ENCODE peak calls at places on chromosomes 16 and 17, in eight cellular contexts. M is PC-3, U is mesenchymal stem cell, C is IMR-90, Z is MM.1S, I is fibroblast of lung, A is SK-N-SH, D is neural progenitor cell. B is an unnamed sample. For H3K36me3, the result is how much of the 10 kb centered on the place peaks cover.

GRCh38 chr17:70913086-70913485 is 743.8 kb downstream of the KCNJ2 start:
- DNase-seq in M (no peak), U (no peak), C (peak), Z (no peak), I (peak), A (no peak), D (no peak), B (no peak)

GRCh38 chr17:78885956-78886355 is 17.0 kb downstream of the CEP295NL start:
- DNase-seq in M (peak), U (no peak), C (no peak), Z (no peak), I (no peak), A (peak), D (no peak), B (peak)

GRCh38 chr17:58813712-58814111 is 58.1 kb downstream of the PPM1E start:
- DNase-seq in M (no peak), U (no peak), C (no peak), Z (no peak), I (no peak), A (no peak), D (no peak), B (no peak)

GRCh38 chr17:6494239-6494941 is 50.1 kb downstream of the PIMREG start:
- DNase-seq in M (no peak), U (no peak), C (no peak), Z (no peak), I (peak), A (no peak), D (no peak), B (no peak)

GRCh38 chr17:29918922-29919856 is 10.8 kb downstream of the SSH2 start:
- DNase-seq in M (peak), U (peak), C (peak), Z (no peak), I (peak), A (no peak), D (no peak), B (no peak)

GRCh38 chr17:66343531-66344078 is 41.2 kb downstream of the PRKCA start:
- DNase-seq in M (peak), U (no peak), C (no peak), Z (no peak), I (peak), A (no peak), D (no peak), B (no peak)

GRCh38 chr16:4142268-4142667 is 26.0 kb upstream of the ADCY9 start:
- DNase-seq in M (no peak), U (no peak), C (no peak), Z (no peak), I (no peak), A (no peak), D (no peak), B (no peak)

GRCh38 chr17:28743243-28744103 is at the start of gene TRAF4:
- DNase-seq in M (peak), U (peak), C (peak), Z (peak), I (peak), A (peak), D (peak), B (peak)

GRCh38 chr16:66524601-66525164 is 25.2 kb downstream of the TK2 start:
- DNase-seq in M (no peak), U (no peak), C (no peak), Z (peak), I (no peak), A (no peak), D (no peak), B (no peak)

GRCh38 chr17:75064867-75065561 is 18.0 kb downstream of the KCTD2 start:
- DNase-seq in M (no peak), U (no peak), C (no peak), Z (no peak), I (no peak), A (no peak), D (peak), B (peak)

GRCh38 chr17:75063201-75063600 is 16.2 kb downstream of the KCTD2 start:
- DNase-seq in M (no peak), U (no peak), C (no peak), Z (no peak), I (no peak), A (no peak), D (no peak), B (peak)

GRCh38 chr17:75064460-75064859 is 17.4 kb downstream of the KCTD2 start:
- DNase-seq in M (no peak), U (no peak), C (no peak), Z (no peak), I (no peak), A (no peak), D (no peak), B (peak)

GRCh38 chr17:75064040-75064439 is 17.0 kb downstream of the KCTD2 start:
- DNase-seq in M (no peak), U (no peak), C (no peak), Z (no peak), I (no peak), A (no peak), D (no peak), B (peak)

GRCh38 chr17:75063626-75064025 is 16.6 kb downstream of the KCTD2 start:
- DNase-seq in M (no peak), U (no peak), C (no peak), Z (no peak), I (no peak), A (no peak), D (no peak), B (no peak)
- H3K36me3 ChIP-seq in M (under half), U (half or more), C (under half), Z (under half), I (under half), A (half or more), D (under half), B (under half)

GRCh38 chr17:3986270-3986938 is 22.2 kb upstream of the ATP2A3 start:
- DNase-seq in M (no peak), U (no peak), C (no peak), Z (peak), I (no peak), A (peak), D (no peak), B (peak)
- H3K4me2 ChIP-seq in M (no peak), U (no peak), C (no peak), Z (no peak), I (no peak), A (no peak), D (no peak), B (no peak)

GRCh38 chr17:46930083-46930482 is 7.1 kb downstream of the GOSR2 start:
- DNase-seq in M (no peak), U (no peak), C (no peak), Z (no peak), I (no peak), A (no peak), D (no peak), B (no peak)
- H3K36me3 ChIP-seq in M (half or more), U (under half), C (under half), Z (under half), I (under half), A (half or more), D (under half), B (half or more)

GRCh38 chr16:79571753-79572544 is 28.6 kb downstream of the MAF start:
- DNase-seq in M (no peak), U (no peak), C (no peak), Z (no peak), I (no peak), A (no peak), D (peak), B (no peak)
- H3K4me2 ChIP-seq in M (no peak), U (no peak), C (no peak), Z (no peak), I (peak), A (no peak), D (peak), B (peak)

GRCh38 chr17:80311216-80311827 is 50.7 kb downstream of the RNF213 start:
- DNase-seq in M (no peak), U (no peak), C (no peak), Z (no peak), I (no peak), A (no peak), D (no peak), B (no peak)
- H3K36me3 ChIP-seq in M (under half), U (half or more), C (half or more), Z (under half), I (under half), A (under half), D (under half), B (half or more)

GRCh38 chr17:50424246-50425000 is 1.6 kb upstream of the ACSF2 start:
- DNase-seq in M (no peak), U (peak), C (no peak), Z (no peak), I (no peak), A (no peak), D (no peak), B (peak)
- H3K4me2 ChIP-seq in M (peak), U (no peak), C (peak), Z (no peak), I (no peak), A (peak), D (no peak), B (peak)

GRCh38 chr16:1665829-1666228 is 12.2 kb upstream of the JPT2 start:
- DNase-seq in M (no peak), U (no peak), C (no peak), Z (no peak), I (no peak), A (no peak), D (no peak), B (peak)
- H3K36me3 ChIP-seq in M (under half), U (half or more), C (half or more), Z (under half), I (under half), A (half or more), D (under half), B (half or more)

DNA sequence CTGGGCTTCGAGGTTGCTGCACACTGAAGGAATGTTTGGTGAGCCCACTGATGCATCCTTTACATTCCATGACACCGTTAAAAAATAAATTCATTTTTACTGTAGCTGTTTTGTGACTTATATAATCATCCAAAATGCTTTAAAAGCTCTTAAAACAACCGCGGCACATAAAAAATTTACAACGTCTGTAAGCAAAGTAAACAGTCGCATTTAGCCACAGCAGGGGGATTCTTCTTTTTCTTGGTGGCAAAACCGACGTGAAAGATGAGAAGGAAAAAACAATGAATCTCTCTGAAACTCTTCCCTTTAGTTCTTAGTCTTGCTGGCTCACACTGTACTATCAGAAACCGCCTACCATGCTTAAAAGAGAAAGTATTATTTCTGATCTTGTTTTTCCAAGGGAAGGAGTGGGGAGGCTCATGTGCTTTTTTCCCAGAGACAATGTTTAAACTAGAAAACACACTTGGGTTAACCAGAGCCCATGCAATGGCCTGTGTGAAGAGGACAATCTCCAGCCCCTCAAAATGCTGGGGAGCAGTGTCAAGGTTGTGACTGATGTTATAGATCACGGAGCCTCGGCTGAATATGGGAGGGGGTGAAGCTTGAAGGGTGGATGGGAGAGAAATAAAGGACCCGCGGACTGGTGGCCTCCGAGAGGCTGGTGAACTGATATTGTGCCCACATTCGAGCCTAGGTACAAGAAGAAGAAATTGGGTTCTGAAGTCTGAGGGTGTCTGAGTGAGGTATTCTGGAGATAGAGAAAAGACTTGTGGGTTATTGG is 91.1 kb downstream of the IRF8 start:
- DNase-seq in M (no peak), U (no peak), C (no peak), Z (no peak), I (no peak), A (no peak), D (no peak), B (peak)
- H3K4me2 ChIP-seq in M (no peak), U (no peak), C (no peak), Z (no peak), I (no peak), A (no peak), D (no peak), B (no peak)

DNA sequence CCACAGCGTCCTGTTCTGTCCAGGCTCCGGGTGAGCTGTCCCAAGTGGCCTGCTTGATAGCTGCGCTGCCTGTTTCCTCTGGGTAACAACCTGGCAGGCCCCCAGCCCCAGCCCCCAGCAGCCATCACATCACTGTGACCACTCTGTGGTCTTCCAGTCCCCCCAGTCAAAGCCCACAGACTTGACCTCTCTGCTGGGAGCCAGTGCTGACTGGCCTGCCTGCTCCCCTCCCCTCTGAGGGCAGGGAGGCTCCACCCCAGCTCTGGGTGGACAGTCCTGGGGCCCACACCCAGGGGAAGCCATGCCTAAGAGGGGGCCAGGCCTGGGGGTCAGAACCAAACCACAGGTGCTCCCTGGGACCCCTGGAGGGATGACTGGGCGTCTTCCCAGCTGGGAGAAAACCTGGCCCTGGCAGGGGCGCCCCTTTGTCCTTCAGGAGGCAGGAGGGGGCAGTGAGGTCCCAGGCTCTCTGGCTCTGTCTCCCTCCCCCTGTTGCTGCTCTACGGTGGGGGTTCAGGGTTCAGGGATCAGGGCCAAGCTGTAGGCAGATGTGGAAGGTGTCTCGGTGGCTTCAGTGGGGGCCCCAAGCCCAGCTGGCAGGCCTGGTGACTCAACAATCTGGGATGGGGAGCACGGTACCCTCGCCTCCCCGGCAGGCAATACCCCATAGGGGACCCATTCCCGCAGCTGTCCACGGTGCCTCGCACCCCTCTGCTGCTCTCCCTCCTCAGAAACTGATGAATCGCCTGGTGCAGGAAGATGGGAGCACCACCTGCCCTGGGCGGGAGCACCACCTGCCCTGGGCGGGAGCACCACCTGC is 1.8 kb upstream of the SLC16A3 start:
- DNase-seq in M (no peak), U (peak), C (no peak), Z (no peak), I (no peak), A (no peak), D (no peak), B (peak)
- H3K36me3 ChIP-seq in M (under half), U (under half), C (under half), Z (under half), I (under half), A (under half), D (under half), B (under half)

GRCh38 chr16:71878911-71879310 is 5.1 kb downstream of the ZNF821 start:
- DNase-seq in M (no peak), U (no peak), C (no peak), Z (no peak), I (no peak), A (no peak), D (no peak), B (no peak)

GRCh38 chr16:71883849-71884638 is at the start of gene ZNF821:
- DNase-seq in M (peak), U (peak), C (peak), Z (peak), I (peak), A (peak), D (peak), B (peak)

GRCh38 chr16:71882505-71883192 is 1.3 kb downstream of the ZNF821 start:
- DNase-seq in M (peak), U (peak), C (peak), Z (peak), I (peak), A (peak), D (peak), B (peak)

GRCh38 chr16:71883193-71883848 is 661 bp downstream of the ZNF821 start:
- DNase-seq in M (peak), U (peak), C (peak), Z (peak), I (peak), A (no peak), D (no peak), B (peak)

DNA sequence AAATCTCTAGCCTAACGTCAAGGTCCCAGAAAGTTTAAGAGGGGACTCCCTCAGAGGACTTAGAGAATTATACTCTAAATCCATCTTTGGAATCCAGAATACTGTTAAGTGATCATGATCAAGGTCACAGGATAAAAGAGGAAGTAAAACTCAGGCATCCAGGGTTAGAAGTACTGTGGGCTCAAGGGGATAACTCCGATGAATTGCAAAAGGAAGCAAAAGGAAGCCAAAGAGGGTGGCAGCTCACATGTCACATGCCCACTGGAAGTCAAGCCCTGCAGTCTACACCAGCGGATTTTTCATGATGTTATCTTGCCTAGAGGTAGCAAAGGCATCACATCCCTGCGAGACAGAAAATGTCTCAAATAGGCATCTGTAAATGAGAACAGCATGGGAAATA is 3.8 kb downstream of the ZNF821 start:
- DNase-seq in M (no peak), U (no peak), C (no peak), Z (no peak), I (no peak), A (no peak), D (no peak), B (no peak)
- H3K4me2 ChIP-seq in M (no peak), U (no peak), C (no peak), Z (no peak), I (no peak), A (no peak), D (no peak), B (no peak)